ENCODE peak calls at places on chromosomes 13 and 19, in ten cellular contexts. S, K, L, V, I, D, B, W, H and M are unnamed samples. For H3K36me3 and H3K4me1, the result is how much of the 10 kb centered on the place peaks cover.

GRCh38 chr13:105312906-105313305 is 1222.6 kb downstream of the EFNB2 start:
- DNase-seq in S (no peak), K (no peak), L (no peak), V (no peak), I (no peak), D (no peak), B (no peak), W (no peak), H (no peak), M (no peak)

GRCh38 chr13:31835932-31836331 is 96.6 kb downstream of the RXFP2 start:
- DNase-seq in S (no peak), K (no peak), L (no peak), V (no peak), I (no peak), D (no peak), B (peak), W (no peak), H (no peak), M (no peak)

GRCh38 chr13:91978571-91978970 is 580.1 kb downstream of the GPC5 start:
- DNase-seq in S (no peak), K (no peak), L (no peak), V (no peak), I (no peak), D (no peak), B (no peak), W (no peak), H (no peak), M (no peak)

GRCh38 chr13:108326318-108326717 is 56.8 kb downstream of the TNFSF13B start:
- DNase-seq in S (no peak), K (no peak), L (no peak), V (no peak), I (no peak), D (no peak), B (no peak), W (no peak), H (peak), M (no peak)

GRCh38 chr19:40217921-40218890 is at the start of gene TTC9B:
- DNase-seq in S (no peak), K (no peak), L (no peak), V (no peak), I (no peak), D (peak), B (no peak), W (no peak), H (peak), M (no peak)

GRCh38 chr19:1766800-1767352 is 13.6 kb downstream of the ONECUT3 start:
- DNase-seq in S (no peak), K (no peak), L (no peak), V (no peak), I (no peak), D (no peak), B (no peak), W (no peak), H (no peak), M (no peak)

GRCh38 chr13:105972306-105972721 is 563.1 kb downstream of the EFNB2 start:
- DNase-seq in S (no peak), K (no peak), L (peak), V (no peak), I (no peak), D (no peak), B (no peak), W (no peak), H (no peak), M (no peak)

GRCh38 chr13:46628622-46629365 is 75.8 kb downstream of the LRCH1 start:
- DNase-seq in S (no peak), K (no peak), L (no peak), V (no peak), I (no peak), D (no peak), B (no peak), W (no peak), H (no peak), M (no peak)

GRCh38 chr13:43159007-43159406 is 135.6 kb downstream of the DNAJC15 start:
- DNase-seq in S (no peak), K (no peak), L (no peak), V (no peak), I (no peak), D (no peak), B (peak), W (no peak), H (peak), M (no peak)

GRCh38 chr13:25288966-25289365 is 1.7 kb upstream of the MTMR6 start:
- DNase-seq in S (no peak), K (no peak), L (no peak), V (no peak), I (no peak), D (no peak), B (no peak), W (no peak), H (no peak), M (no peak)

GRCh38 chr13:64849174-64849573 is 2381.0 kb downstream of the PCDH9 start:
- DNase-seq in S (no peak), K (no peak), L (no peak), V (no peak), I (no peak), D (no peak), B (no peak), W (no peak), H (no peak), M (no peak)

GRCh38 chr13:90445179-90445578 is 902.3 kb upstream of the MIR17HG start:
- DNase-seq in S (no peak), K (no peak), L (no peak), V (no peak), I (peak), D (no peak), B (peak), W (no peak), H (peak), M (peak)

GRCh38 chr13:46757640-46758039 is 39.3 kb downstream of the ESD start:
- DNase-seq in S (no peak), K (no peak), L (no peak), V (no peak), I (no peak), D (no peak), B (no peak), W (no peak), H (no peak), M (no peak)

GRCh38 chr19:18508585-18508984 is 13.3 kb downstream of the ELL start:
- DNase-seq in S (no peak), K (no peak), L (no peak), V (no peak), I (no peak), D (no peak), B (no peak), W (no peak), H (no peak), M (no peak)

GRCh38 chr13:75864718-75865117 is 228.6 kb downstream of the LMO7 start:
- DNase-seq in S (no peak), K (no peak), L (no peak), V (no peak), I (no peak), D (no peak), B (peak), W (no peak), H (no peak), M (no peak)

GRCh38 chr13:83940742-83941141 is 58.5 kb upstream of the SLITRK1 start:
- DNase-seq in S (no peak), K (no peak), L (no peak), V (no peak), I (no peak), D (no peak), B (peak), W (no peak), H (no peak), M (peak)

GRCh38 chr19:5718579-5719273 is 1.2 kb downstream of the LONP1 start:
- DNase-seq in S (no peak), K (no peak), L (no peak), V (no peak), I (peak), D (no peak), B (peak), W (no peak), H (no peak), M (no peak)

GRCh38 chr19:34173145-34173956 is 1.0 kb downstream of the LSM14A start:
- DNase-seq in S (peak), K (peak), L (peak), V (peak), I (peak), D (peak), B (peak), W (no peak), H (peak), M (peak)

DNA sequence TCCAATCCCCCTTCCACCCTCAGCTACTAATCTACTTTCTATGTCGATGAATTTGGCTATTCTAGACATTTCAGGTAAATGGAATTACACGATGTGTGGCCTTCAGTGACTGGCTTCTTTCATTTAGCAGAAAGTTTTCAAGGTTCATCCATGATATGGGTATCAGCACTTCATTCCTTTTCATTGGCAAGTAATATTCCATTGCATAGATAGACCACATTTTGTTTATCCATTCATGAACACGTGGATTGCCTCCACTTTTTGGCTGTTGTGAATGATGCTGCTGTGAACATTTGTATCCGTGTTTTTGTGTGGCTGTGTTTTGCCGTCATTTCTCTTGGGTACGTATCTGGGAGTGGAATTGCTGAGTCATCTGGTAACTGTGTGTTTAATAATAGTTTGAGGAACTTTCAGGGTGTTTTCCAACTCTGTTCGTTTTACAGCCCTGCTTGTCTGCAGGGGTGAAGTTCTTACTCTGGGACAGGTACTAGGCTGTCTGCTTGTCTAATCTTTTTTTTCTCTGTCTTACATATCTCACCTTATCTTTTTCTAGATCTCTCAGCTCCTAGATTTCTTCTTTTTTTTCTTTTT is 32.5 kb downstream of the MARK4 start:
- DNase-seq in S (no peak), K (no peak), L (no peak), V (no peak), I (no peak), D (no peak), B (no peak), W (no peak), H (no peak), M (no peak)
- H3K36me3 ChIP-seq in S (under half), K (under half), L (under half), V (under half), I (under half), D (under half), B (under half), W (under half), H (under half), M (under half)

DNA sequence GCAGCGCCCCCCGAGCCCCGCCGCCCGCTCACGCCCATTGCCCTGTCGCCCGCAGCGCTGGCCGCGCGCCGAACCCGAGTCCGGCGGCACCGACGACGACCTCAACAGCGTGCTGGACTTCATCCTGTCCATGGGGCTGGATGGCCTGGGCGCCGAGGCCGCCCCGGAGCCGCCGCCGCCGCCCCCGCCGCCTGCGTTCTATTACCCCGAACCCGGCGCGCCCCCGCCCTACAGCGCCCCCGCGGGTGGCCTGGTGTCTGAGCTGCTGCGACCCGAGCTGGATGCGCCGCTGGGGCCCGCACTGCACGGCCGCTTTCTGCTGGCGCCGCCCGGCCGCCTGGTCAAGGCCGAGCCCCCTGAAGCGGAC is 518 bp downstream of the KLF2 start:
- DNase-seq in S (peak), K (peak), L (peak), V (no peak), I (peak), D (no peak), B (no peak), W (no peak), H (peak), M (peak)
- H3K4me1 ChIP-seq in S (under half), K (under half), L (under half), V (half or more), I (under half), D (under half), B (under half), W (half or more), H (under half), M (under half)

DNA sequence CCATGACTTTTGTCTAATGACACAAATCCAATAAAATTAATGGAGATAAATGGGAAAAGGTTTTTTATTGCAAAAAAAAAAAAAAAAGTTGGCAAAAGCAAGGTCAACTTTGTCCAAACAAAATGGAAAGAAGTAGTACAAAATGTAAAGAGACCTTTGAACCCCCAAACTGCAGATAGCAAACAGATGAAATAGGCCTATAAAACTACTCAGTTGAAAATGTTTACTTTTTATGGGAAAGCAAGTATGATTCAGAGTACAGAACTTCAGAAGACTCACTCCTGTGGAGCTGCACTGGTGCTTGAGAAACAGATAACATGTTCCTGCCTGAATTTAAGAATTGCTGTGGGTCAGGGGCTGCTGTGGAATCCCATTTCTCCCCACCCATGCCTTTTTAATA is 9.8 kb upstream of the ZNF177 start:
- DNase-seq in S (no peak), K (no peak), L (no peak), V (no peak), I (no peak), D (no peak), B (no peak), W (no peak), H (no peak), M (no peak)
- H3K36me3 ChIP-seq in S (half or more), K (under half), L (under half), V (under half), I (under half), D (under half), B (under half), W (under half), H (under half), M (under half)

GRCh38 chr13:44299142-44299541 is 74.5 kb upstream of the SERP2 start:
- DNase-seq in S (no peak), K (no peak), L (no peak), V (no peak), I (no peak), D (no peak), B (peak), W (no peak), H (no peak), M (no peak)

GRCh38 chr13:44300895-44301638 is 72.6 kb upstream of the SERP2 start:
- DNase-seq in S (peak), K (peak), L (no peak), V (no peak), I (peak), D (no peak), B (peak), W (no peak), H (no peak), M (peak)

GRCh38 chr13:44298314-44298713 is 75.3 kb upstream of the SERP2 start:
- DNase-seq in S (no peak), K (no peak), L (no peak), V (no peak), I (no peak), D (no peak), B (peak), W (no peak), H (no peak), M (no peak)

GRCh38 chr13:44301639-44302015 is 72.0 kb upstream of the SERP2 start:
- DNase-seq in S (no peak), K (no peak), L (no peak), V (no peak), I (no peak), D (no peak), B (no peak), W (no peak), H (no peak), M (no peak)

GRCh38 chr13:44299544-44299943 is 74.1 kb upstream of the SERP2 start:
- DNase-seq in S (no peak), K (no peak), L (no peak), V (no peak), I (no peak), D (no peak), B (no peak), W (no peak), H (no peak), M (no peak)
- H3K4me1 ChIP-seq in S (under half), K (under half), L (under half), V (under half), I (under half), D (under half), B (under half), W (under half), H (under half), M (under half)

DNA sequence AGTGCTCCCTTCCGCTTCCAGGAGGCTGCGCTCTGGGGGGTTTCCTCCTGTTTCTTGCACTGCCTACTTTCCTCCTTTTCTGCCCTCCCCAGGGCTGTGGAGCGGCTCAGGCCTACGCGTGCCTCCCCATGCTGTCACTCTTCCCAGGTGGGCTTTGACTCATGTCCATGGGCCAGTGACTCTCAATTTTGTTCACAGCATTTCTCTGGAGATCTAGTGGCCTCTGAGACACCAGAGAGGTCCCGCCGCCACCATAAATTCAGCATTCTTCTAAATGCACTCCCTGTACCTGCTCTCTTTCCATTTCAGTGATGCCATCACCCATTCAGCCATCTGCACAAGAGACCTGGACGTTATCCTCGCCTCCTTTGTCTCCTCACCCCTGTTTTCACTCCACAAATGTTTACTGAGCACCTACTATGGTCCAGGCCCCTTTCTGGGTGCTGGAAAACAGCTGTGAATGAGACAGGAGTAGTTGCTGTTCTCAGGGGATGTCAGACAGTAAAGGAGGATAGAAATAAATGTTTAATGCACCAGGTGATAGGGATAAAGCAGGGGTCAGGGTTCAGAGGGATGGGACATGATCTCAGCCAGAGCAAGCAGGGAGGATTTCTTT is 3.2 kb downstream of the AP1M1 start:
- DNase-seq in S (peak), K (no peak), L (no peak), V (no peak), I (no peak), D (no peak), B (no peak), W (no peak), H (no peak), M (no peak)
- H3K36me3 ChIP-seq in S (under half), K (under half), L (under half), V (under half), I (under half), D (under half), B (under half), W (under half), H (under half), M (under half)

GRCh38 chr13:113491982-113492381 is 1.5 kb upstream of the DCUN1D2 start:
- DNase-seq in S (no peak), K (no peak), L (no peak), V (no peak), I (no peak), D (no peak), B (no peak), W (no peak), H (no peak), M (no peak)

GRCh38 chr13:113495494-113496251 is 5.2 kb upstream of the DCUN1D2 start:
- DNase-seq in S (no peak), K (no peak), L (no peak), V (no peak), I (no peak), D (no peak), B (peak), W (no peak), H (peak), M (peak)

GRCh38 chr13:113491418-113491883 is 940 bp upstream of the DCUN1D2 start:
- DNase-seq in S (no peak), K (no peak), L (peak), V (no peak), I (peak), D (no peak), B (no peak), W (no peak), H (peak), M (peak)

GRCh38 chr13:113490496-113491417 is at the start of gene DCUN1D2:
- DNase-seq in S (peak), K (peak), L (peak), V (peak), I (peak), D (peak), B (peak), W (peak), H (peak), M (peak)

GRCh38 chr13:113493315-113493951 is 2.9 kb upstream of the DCUN1D2 start:
- DNase-seq in S (no peak), K (no peak), L (no peak), V (no peak), I (no peak), D (no peak), B (peak), W (no peak), H (no peak), M (no peak)
- H3K4me1 ChIP-seq in S (half or more), K (half or more), L (under half), V (half or more), I (half or more), D (under half), B (under half), W (half or more), H (under half), M (under half)

DNA sequence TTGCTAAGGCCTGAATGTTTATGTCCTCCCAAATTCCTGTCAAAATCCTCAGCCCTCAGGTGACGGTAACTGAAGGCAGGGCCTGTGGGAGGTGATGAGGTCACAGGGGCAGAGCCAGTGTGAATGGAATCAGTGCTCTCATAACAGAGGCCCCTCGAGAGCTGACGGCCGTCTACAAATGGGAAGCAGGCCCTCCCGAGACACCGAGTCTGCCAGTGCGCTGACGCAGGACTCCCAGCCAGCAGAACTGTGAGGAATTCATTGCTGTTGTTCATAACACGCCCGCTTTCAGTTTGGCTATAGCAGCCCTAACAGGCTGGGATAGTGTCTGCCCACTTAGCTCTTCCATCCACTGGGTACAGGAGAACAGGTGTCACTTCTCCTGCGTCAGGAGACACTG is 41.2 kb downstream of the CARS2 start:
- DNase-seq in S (peak), K (no peak), L (no peak), V (no peak), I (no peak), D (no peak), B (no peak), W (no peak), H (no peak), M (no peak)
- H3K36me3 ChIP-seq in S (half or more), K (half or more), L (under half), V (under half), I (under half), D (half or more), B (under half), W (under half), H (under half), M (under half)

GRCh38 chr19:44720945-44721344 is 22.0 kb downstream of the CEACAM16 start:
- DNase-seq in S (no peak), K (no peak), L (no peak), V (no peak), I (no peak), D (no peak), B (peak), W (no peak), H (no peak), M (no peak)
- H3K4me1 ChIP-seq in S (under half), K (under half), L (half or more), V (half or more), I (half or more), D (under half), B (under half), W (half or more), H (under half), M (under half)

DNA sequence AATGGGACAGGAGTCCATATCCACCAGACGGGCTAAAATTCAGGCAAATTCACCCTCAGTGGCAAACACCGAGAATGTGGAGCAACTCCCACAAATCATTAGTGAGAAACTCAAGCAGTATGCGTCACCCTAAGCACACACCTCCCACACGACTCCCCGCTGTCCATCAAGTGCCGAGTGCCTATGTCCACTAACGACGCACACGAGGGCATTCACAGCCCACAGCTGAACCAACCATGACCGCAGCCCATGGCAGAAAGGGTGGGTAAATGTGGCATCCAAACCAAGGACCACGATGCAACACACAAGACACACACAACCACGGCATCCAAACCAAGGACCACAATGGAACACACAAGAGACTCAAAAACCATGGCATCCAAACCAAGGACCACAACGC is 22.0 kb downstream of the MIER2 start:
- DNase-seq in S (peak), K (no peak), L (no peak), V (no peak), I (no peak), D (no peak), B (no peak), W (no peak), H (no peak), M (no peak)
- H3K36me3 ChIP-seq in S (half or more), K (half or more), L (under half), V (under half), I (under half), D (under half), B (under half), W (under half), H (under half), M (under half)